ENCODE peak calls at places on chromosomes 13 and 19, in six cellular contexts. P is DMS53; F is activated CD4-positive, alpha-beta T cell treated with anti-CD3 and anti-CD28 coated beads, Interleukin-2, amount 50 U/mL, for 1 hour; I is KBM-7; W is CD8-positive, alpha-beta T cell; U is pancreas. Z is an unnamed sample.

GRCh38 chr19:8512991-8513686 is 828 bp downstream of the ZNF414 start:
- DNase-seq in U (peak; percentile 54), I (no peak), P (no peak), W (no peak), F (no peak), Z (no peak)

GRCh38 chr19:2309734-2310362 is 1.9 kb upstream of the LINGO3 start:
- DNase-seq in U (peak; percentile 83), W (no peak), I (peak; percentile 34), P (peak; percentile 72), F (no peak), Z (peak; percentile 50)

GRCh38 chr19:36215276-36216171 is 618 bp downstream of the ZNF146 start:
- DNase-seq in W (no peak), I (peak; percentile 20), F (no peak), U (no peak), P (peak; percentile 54), Z (peak; percentile 5)

GRCh38 chr19:46081928-46082727 is 41.3 kb upstream of the IGFL4 start:
- DNase-seq in W (no peak), I (peak; percentile 53), U (no peak), F (no peak), P (peak; percentile 72), Z (peak; percentile 20)

GRCh38 chr19:21856751-21857150 is 20.8 kb upstream of the ZNF43 start:
- DNase-seq in U (no peak), P (no peak), W (no peak), F (no peak), I (no peak), Z (peak; percentile 81)

GRCh38 chr19:48561412-48561811 is 9.4 kb downstream of the SULT2B1 start:
- DNase-seq in F (no peak), W (no peak), U (no peak), I (no peak), P (no peak), Z (no peak)

GRCh38 chr13:33126909-33127607 is 110.8 kb downstream of the KL start:
- DNase-seq in F (no peak), I (no peak), U (peak; percentile 60), W (no peak), P (no peak), Z (peak; percentile 67)

GRCh38 chr13:30124131-30124768 is 183.1 kb downstream of the KATNAL1 start:
- DNase-seq in F (no peak), I (no peak), W (no peak), U (no peak), P (no peak), Z (no peak)

GRCh38 chr13:91659583-91660415 is 261.4 kb downstream of the GPC5 start:
- DNase-seq in W (no peak), F (no peak), U (no peak), I (no peak), P (no peak), Z (no peak)

Z was measured in thyroid gland.